ENCODE peak calls at places on chromosome 10, in eight cellular contexts. T is H9; U is hypothalamus; A is stimulated activated CD4-positive, alpha-beta T cell treated with anti-CD3 and anti-CD28 coated beads, TNF-alpha, amount 100 ng/mL, for 4 hours; D is left cardiac atrium; O is right atrium auricular region; M is GM20000; Z is mucosa of gallbladder. H is an unnamed sample.

GRCh38 chr10:84310470-84310869 is 17.9 kb upstream of the CCSER2 start:
- DNase-seq in Z (no peak), T (no peak), A (no peak), O (no peak), M (no peak), D (no peak), U (no peak), H (no peak)

GRCh38 chr10:96896884-96897589 is 64.9 kb downstream of the LCOR start:
- DNase-seq in O (no peak), D (no peak), M (no peak), T (no peak), Z (no peak), A (no peak), U (no peak), H (no peak)

GRCh38 chr10:63084690-63085377 is 48.3 kb upstream of the NRBF2 start:
- DNase-seq in U (no peak), Z (no peak), A (no peak), M (no peak), D (no peak), O (no peak), T (no peak), H (no peak)

GRCh38 chr10:43210556-43210955 is 56.3 kb downstream of the RASGEF1A start:
- DNase-seq in M (no peak), O (no peak), T (no peak), D (no peak), Z (no peak), U (no peak), A (no peak), H (no peak)

GRCh38 chr10:1233031-1233430 is 176.8 kb downstream of the WDR37 start:
- DNase-seq in Z (no peak), T (no peak), O (no peak), D (no peak), U (no peak), A (no peak), M (no peak), H (no peak)

GRCh38 chr10:119403927-119404326 is 138.6 kb downstream of the RGS10 start:
- DNase-seq in O (no peak), M (no peak), U (no peak), D (no peak), Z (no peak), A (no peak), T (no peak), H (no peak)

GRCh38 chr10:71421075-71421434 is 24.3 kb downstream of the CDH23 start:
- DNase-seq in U (no peak), Z (no peak), A (no peak), O (no peak), D (no peak), M (no peak), T (no peak), H (no peak)

GRCh38 chr10:79202188-79203013 is 133.6 kb downstream of the ZMIZ1 start:
- DNase-seq in M (peak), U (peak), Z (peak), O (no peak), D (peak), A (no peak), T (peak), H (no peak)

GRCh38 chr10:48885376-48885775 is 54.3 kb downstream of the LRRC18 start:
- DNase-seq in M (no peak), T (no peak), O (peak), U (no peak), A (no peak), D (no peak), Z (no peak), H (peak)

GRCh38 chr10:24012249-24012803 is 196.6 kb upstream of the KIAA1217 start:
- DNase-seq in A (no peak), D (no peak), M (no peak), O (no peak), Z (no peak), T (no peak), U (no peak), H (no peak)

H was measured in left colon.